ENCODE peak calls at places on chromosome 14, in seven cellular contexts. R, N, Q, M, O, D and Y are unnamed samples.

GRCh38 chr14:26402126-26402525 is 195.7 kb downstream of the NOVA1 start:
- DNase-seq in R (no peak), N (no peak), Q (no peak), M (no peak), O (no peak), D (no peak), Y (no peak)

GRCh38 chr14:75960219-75960618 is 21.6 kb downstream of the TGFB3 start:
- DNase-seq in R (peak), N (no peak), Q (no peak), M (no peak), O (peak), D (no peak), Y (peak)

GRCh38 chr14:54450535-54450934 is 9.4 kb upstream of the CNIH1 start:
- DNase-seq in R (no peak), N (peak), Q (no peak), M (peak), O (peak), D (no peak), Y (peak)

GRCh38 chr14:72810201-72810600 is 83.7 kb downstream of the DPF3 start:
- DNase-seq in R (no peak), N (no peak), Q (no peak), M (no peak), O (no peak), D (no peak), Y (no peak)

GRCh38 chr14:53778263-53778662 is 178.4 kb downstream of the BMP4 start:
- DNase-seq in R (peak), N (no peak), Q (no peak), M (no peak), O (no peak), D (no peak), Y (no peak)

GRCh38 chr14:93369393-93370266 is 22.6 kb downstream of the COX8C start:
- DNase-seq in R (peak), N (peak), Q (no peak), M (no peak), O (peak), D (no peak), Y (peak)

GRCh38 chr14:32761381-32761968 is 177.2 kb upstream of the NPAS3 start:
- DNase-seq in R (no peak), N (peak), Q (no peak), M (peak), O (no peak), D (no peak), Y (no peak)

GRCh38 chr14:104093366-104094055 is 8.0 kb downstream of the ASPG start:
- DNase-seq in R (no peak), N (no peak), Q (no peak), M (no peak), O (no peak), D (peak), Y (no peak)

GRCh38 chr14:63717704-63718103 is 10.2 kb downstream of the SGPP1 start:
- DNase-seq in R (no peak), N (peak), Q (no peak), M (peak), O (no peak), D (no peak), Y (no peak)

GRCh38 chr14:84670801-84671200 is 859.1 kb upstream of the FLRT2 start:
- DNase-seq in R (no peak), N (no peak), Q (no peak), M (no peak), O (no peak), D (no peak), Y (no peak)

GRCh38 chr14:75981426-75981825 is 369 bp downstream of the TGFB3 start:
- DNase-seq in R (peak), N (no peak), Q (no peak), M (no peak), O (peak), D (no peak), Y (peak)

GRCh38 chr14:75559045-75559444 is 19.4 kb upstream of the FLVCR2 start:
- DNase-seq in R (no peak), N (no peak), Q (no peak), M (no peak), O (no peak), D (no peak), Y (no peak)

GRCh38 chr14:82270286-82270685 is 736.6 kb upstream of the SEL1L start:
- DNase-seq in R (no peak), N (no peak), Q (no peak), M (no peak), O (no peak), D (no peak), Y (no peak)

GRCh38 chr14:51517116-51517515 is 134.6 kb upstream of the FRMD6 start:
- DNase-seq in R (no peak), N (no peak), Q (no peak), M (peak), O (no peak), D (no peak), Y (no peak)

DNA sequence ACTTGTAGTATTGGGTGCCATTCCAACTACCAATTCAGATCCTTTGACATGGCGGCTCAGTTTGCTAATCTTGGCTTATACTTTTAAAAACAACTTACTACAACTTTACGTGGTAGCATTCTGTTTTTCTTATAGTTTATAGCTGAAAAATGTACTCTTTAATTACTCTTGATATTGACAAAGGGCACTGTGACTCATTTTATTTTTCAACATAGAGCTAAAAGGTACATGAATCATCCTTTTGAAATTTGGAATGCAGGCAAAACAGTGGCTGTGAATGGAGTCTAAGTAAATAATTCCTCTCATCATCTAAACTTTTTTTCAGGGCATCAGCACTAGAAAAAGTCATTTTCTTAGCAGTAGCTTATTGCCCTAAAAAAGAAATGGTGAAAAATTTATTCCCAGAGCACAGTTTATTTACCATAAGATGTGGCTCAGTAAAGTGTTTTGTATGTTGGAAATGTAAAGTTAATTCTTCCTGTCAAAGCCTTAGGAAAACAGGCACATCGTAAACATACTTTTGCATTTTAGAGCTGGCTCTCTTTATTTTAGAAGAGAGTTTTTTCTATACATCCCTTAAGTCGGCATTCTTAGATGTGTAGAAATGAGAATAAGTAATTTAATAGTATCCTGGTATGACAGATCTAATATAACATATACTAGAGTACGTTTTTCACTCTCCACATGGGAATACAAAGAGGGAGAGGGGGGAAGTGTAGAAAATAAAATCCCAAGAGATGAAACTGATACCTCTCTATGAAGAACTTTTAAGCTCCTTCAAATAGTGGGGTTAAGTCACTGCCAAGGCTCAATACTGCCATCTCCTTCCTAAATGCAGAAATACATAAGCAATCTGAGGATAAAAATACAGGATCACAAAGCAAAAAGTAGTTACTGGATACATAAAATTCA is 55.2 kb downstream of the SLC25A21 start:
- DNase-seq in R (no peak), N (peak), Q (no peak), M (peak), O (no peak), D (no peak), Y (no peak)
- TF ChIP-seq CTCF in R (no peak), N (peak), Q (no peak), M (peak), O (no peak), D (no peak), Y (no peak)

GRCh38 chr14:102318781-102319276 is 717 bp upstream of the ZNF839 start:
- DNase-seq in R (no peak), N (no peak), Q (no peak), M (no peak), O (no peak), D (no peak), Y (no peak)

GRCh38 chr14:102316746-102317563 is 2.6 kb upstream of the ZNF839 start:
- DNase-seq in R (peak), N (peak), Q (peak), M (peak), O (peak), D (peak), Y (peak)

GRCh38 chr14:102316048-102316745 is 3.3 kb upstream of the ZNF839 start:
- DNase-seq in R (no peak), N (peak), Q (no peak), M (peak), O (no peak), D (no peak), Y (no peak)

GRCh38 chr14:102319351-102320032 is at the start of gene ZNF839:
- DNase-seq in R (peak), N (peak), Q (peak), M (peak), O (peak), D (peak), Y (peak)

DNA sequence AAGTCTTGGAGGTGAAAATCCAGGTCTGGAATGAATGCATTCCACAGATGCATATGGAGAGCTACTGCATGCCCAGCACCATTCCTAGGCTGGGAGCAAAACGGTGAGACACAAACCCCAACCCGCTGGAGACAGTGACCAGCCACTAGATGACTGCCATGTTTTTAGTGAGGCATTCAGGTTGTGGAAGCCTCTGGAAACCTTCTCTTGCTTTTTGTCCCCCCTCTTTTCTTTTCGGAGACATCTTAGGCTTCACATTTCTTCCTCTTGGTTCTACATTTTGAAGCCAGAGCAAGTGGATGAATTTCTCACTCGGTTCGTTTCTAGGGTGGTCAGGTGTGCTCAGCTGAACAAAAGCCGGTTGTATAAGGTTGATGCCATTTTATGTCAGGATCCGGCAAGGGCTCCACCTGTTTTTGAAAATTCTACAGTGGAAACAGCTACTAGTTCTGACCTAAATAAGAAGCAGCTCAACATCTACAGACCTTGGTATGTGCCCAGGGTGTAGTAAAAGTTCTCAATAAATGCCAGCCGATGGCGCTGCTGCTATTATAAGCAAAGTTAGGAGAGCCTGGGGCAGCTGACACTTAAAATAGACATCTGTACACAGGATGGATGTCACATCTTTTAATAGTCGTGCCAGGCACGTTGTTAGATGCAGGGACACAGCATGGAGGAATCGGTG is 1.8 kb upstream of the ZNF839 start:
- DNase-seq in R (no peak), N (no peak), Q (no peak), M (no peak), O (peak), D (peak), Y (no peak)
- TF ChIP-seq CTCF in R (no peak), N (no peak), Q (no peak), M (no peak), O (peak), D (no peak), Y (peak)

GRCh38 chr14:22178330-22178981 is 410.6 kb downstream of the DAD1 start:
- DNase-seq in R (no peak), N (no peak), Q (no peak), M (peak), O (no peak), D (no peak), Y (no peak)

GRCh38 chr14:22179190-22179589 is 409.8 kb downstream of the DAD1 start:
- DNase-seq in R (no peak), N (no peak), Q (no peak), M (no peak), O (no peak), D (no peak), Y (no peak)

GRCh38 chr14:22177870-22178269 is 411.2 kb downstream of the DAD1 start:
- DNase-seq in R (no peak), N (peak), Q (no peak), M (no peak), O (no peak), D (no peak), Y (no peak)

GRCh38 chr14:22176930-22177329 is 412.1 kb downstream of the DAD1 start:
- DNase-seq in R (no peak), N (no peak), Q (no peak), M (no peak), O (no peak), D (no peak), Y (no peak)

GRCh38 chr14:22180045-22180444 is 409.0 kb downstream of the DAD1 start:
- DNase-seq in R (no peak), N (no peak), Q (no peak), M (no peak), O (no peak), D (no peak), Y (no peak)
- TF ChIP-seq CTCF in R (no peak), N (no peak), Q (no peak), M (no peak), O (no peak), D (no peak), Y (no peak)

GRCh38 chr14:59355101-59355500 is 110.1 kb downstream of the GPR135 start:
- DNase-seq in R (no peak), N (no peak), Q (no peak), M (no peak), O (no peak), D (no peak), Y (no peak)
- TF ChIP-seq CTCF in R (no peak), N (no peak), Q (no peak), M (no peak), O (no peak), D (no peak), Y (no peak)

DNA sequence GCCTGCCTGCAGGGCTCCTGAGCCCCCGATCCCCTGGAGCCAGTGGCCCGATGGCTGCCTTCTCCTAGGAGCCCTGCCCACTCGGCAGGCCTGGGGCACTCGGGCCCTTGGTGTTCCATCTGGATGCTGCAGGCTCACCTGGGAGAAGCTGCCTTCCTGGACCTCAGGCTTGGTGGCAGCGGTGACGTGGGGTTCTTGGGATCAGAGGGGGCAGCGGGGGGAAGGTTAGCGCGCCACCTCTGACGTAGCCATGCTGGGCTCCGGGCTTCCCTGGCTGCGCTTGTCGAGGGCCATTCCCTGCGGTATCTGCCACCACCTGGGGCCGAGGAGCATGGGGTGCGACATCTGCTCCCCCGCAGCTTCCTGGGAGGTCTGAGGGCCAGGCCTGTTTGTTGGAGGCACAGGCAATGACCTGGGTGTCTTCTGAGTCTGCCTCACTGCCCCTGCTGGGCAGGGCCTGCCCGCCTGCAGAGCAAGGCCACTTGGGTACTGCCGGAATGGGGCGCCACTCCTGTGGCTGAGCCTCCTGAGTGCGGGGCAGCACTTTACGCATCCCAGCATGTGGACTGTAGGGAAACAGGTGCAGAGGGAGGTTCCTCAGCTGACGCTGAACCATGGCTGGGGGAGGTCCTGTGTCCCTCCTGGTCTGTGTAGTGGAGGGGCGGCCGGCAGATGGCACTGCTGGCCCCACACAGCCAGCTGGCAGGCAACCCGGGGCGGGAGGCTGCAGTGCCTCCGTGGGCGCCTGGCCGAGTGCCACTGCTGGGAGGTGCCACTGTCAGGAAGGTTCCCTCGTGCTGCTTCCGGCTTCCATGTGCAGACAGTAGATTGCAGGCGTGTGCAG is 20.3 kb downstream of the MTA1 start:
- DNase-seq in R (no peak), N (no peak), Q (no peak), M (no peak), O (no peak), D (no peak), Y (no peak)
- TF ChIP-seq CTCF in R (no peak), N (no peak), Q (no peak), M (no peak), O (no peak), D (no peak), Y (no peak)

GRCh38 chr14:50003213-50004021 is 110.5 kb downstream of the ARF6 start:
- DNase-seq in R (peak), N (peak), Q (peak), M (peak), O (peak), D (peak), Y (peak)

GRCh38 chr14:50008562-50009355 is 107.6 kb downstream of the VCPKMT start:
- DNase-seq in R (no peak), N (no peak), Q (no peak), M (no peak), O (no peak), D (no peak), Y (no peak)

GRCh38 chr14:50010752-50011151 is 105.6 kb downstream of the VCPKMT start:
- DNase-seq in R (no peak), N (no peak), Q (no peak), M (peak), O (no peak), D (no peak), Y (no peak)

GRCh38 chr14:50006141-50006540 is 110.2 kb downstream of the VCPKMT start:
- DNase-seq in R (no peak), N (no peak), Q (no peak), M (no peak), O (no peak), D (no peak), Y (no peak)

DNA sequence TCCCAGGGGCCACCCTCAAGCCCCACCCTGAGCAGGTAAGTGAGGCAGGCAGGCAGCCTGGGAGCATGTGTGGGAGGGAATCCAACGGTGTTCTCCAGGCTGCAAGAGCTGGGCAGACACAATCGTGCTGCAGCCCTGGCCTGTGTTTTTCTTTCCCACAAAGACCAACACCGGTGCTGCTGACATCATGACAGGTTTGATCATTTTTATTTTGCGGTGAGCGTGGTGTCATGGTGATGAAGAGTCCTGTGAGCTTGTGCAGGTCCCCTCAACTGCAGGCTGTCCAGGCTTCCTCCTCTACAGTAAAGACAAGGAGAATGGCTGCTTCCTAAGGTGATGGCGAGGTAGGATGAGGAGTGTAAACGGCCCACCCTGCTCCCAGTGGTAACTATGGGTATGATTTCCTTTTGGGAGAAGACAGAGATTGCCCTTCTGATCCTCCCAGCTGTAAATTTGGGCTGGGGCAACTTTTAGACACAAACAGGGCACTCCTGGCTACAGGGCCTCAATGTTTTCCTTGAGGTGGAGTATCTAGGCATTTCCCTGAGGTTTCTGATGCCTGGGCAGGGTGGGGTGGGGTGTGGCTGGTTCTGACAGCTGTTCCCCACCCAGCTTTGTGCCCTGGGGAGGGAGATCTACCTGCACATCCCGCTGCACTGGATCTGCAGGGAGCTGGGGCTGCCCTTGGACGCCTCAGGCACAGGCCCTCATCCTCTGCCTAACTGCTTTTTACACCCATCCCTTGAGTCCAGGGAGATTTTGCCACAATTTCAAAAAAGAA is 109.1 kb downstream of the VCPKMT start:
- DNase-seq in R (no peak), N (no peak), Q (no peak), M (no peak), O (no peak), D (no peak), Y (no peak)
- TF ChIP-seq CTCF in R (no peak), N (no peak), Q (no peak), M (no peak), O (no peak), D (no peak), Y (no peak)

GRCh38 chr14:61569783-61570182 is 125.5 kb upstream of the HIF1A start:
- DNase-seq in R (no peak), N (peak), Q (no peak), M (peak), O (no peak), D (peak), Y (no peak)

GRCh38 chr14:61567838-61568571 is 127.3 kb upstream of the HIF1A start:
- DNase-seq in R (peak), N (no peak), Q (no peak), M (no peak), O (peak), D (peak), Y (peak)

GRCh38 chr14:61570188-61570960 is 124.9 kb upstream of the HIF1A start:
- DNase-seq in R (no peak), N (no peak), Q (no peak), M (peak), O (no peak), D (no peak), Y (no peak)

GRCh38 chr14:61569308-61569707 is 126.0 kb upstream of the HIF1A start:
- DNase-seq in R (peak), N (no peak), Q (no peak), M (no peak), O (no peak), D (no peak), Y (no peak)

GRCh38 chr14:61568572-61569011 is 126.7 kb upstream of the HIF1A start:
- DNase-seq in R (peak), N (no peak), Q (peak), M (no peak), O (peak), D (peak), Y (peak)
- TF ChIP-seq CTCF in R (no peak), N (no peak), Q (no peak), M (no peak), O (no peak), D (no peak), Y (peak)